ENCODE peak calls at places on chromosomes 3 and 15, in four cellular contexts. L, I, G and K are unnamed samples.

GRCh38 chr3:142958707-142959106 is 4.8 kb downstream of the PAQR9 start:
- DNase-seq in L (no peak), I (peak; percentile 68), G (peak; percentile 24), K (peak; percentile 39)

GRCh38 chr15:71011503-71012155 is 103.6 kb upstream of the THSD4 start:
- DNase-seq in L (peak; percentile 29), I (peak; percentile 86), G (peak; percentile 82), K (no peak)

GRCh38 chr3:109125902-109126301 is 8.0 kb upstream of the MORC1 start:
- DNase-seq in L (no peak), I (no peak), G (no peak), K (no peak)

GRCh38 chr3:129282727-129283327 is 4.2 kb downstream of the HMCES start:
- DNase-seq in L (no peak), I (peak; percentile 59), G (peak; percentile 64), K (no peak)

GRCh38 chr15:51380999-51381806 is 39.7 kb downstream of the GLDN start:
- DNase-seq in L (peak; percentile 60), I (peak; percentile 88), G (peak; percentile 89), K (peak; percentile 57)

GRCh38 chr3:45781841-45782240 is 14.5 kb downstream of the SLC6A20 start:
- DNase-seq in L (no peak), I (no peak), G (no peak), K (no peak)

GRCh38 chr3:193057616-193058015 is 140.0 kb upstream of the MB21D2 start:
- DNase-seq in L (no peak), I (no peak), G (no peak), K (no peak)

GRCh38 chr3:151168269-151169094 is 34.5 kb downstream of the GPR171 start:
- DNase-seq in L (peak; percentile 86), I (peak; percentile 73), G (peak; percentile 72), K (peak; percentile 91)

GRCh38 chr3:124407260-124407659 is 323.0 kb upstream of the UMPS start:
- DNase-seq in L (no peak), I (no peak), G (no peak), K (no peak)

GRCh38 chr3:30644615-30645014 is 38.2 kb downstream of the TGFBR2 start:
- DNase-seq in L (peak; percentile 40), I (peak; percentile 88), G (peak; percentile 88), K (peak; percentile 39)

GRCh38 chr15:87538327-87538834 is 718.2 kb downstream of the NTRK3 start:
- DNase-seq in L (no peak), I (no peak), G (no peak), K (no peak)

GRCh38 chr15:37933685-37934084 is 755 bp upstream of the TMCO5A start:
- DNase-seq in L (no peak), I (peak; percentile 73), G (peak; percentile 81), K (no peak)

GRCh38 chr3:194140520-194141414 is 4.8 kb downstream of the HES1 start:
- DNase-seq in L (peak; percentile 71), I (no peak), G (peak; percentile 73), K (peak; percentile 71)

GRCh38 chr3:194138732-194139084 is 2.8 kb downstream of the HES1 start:
- DNase-seq in L (no peak), I (peak; percentile 80), G (no peak), K (no peak)

GRCh38 chr3:194141415-194142155 is 5.6 kb downstream of the HES1 start:
- DNase-seq in L (peak; percentile 97), I (peak; percentile 84), G (peak; percentile 94), K (peak; percentile 95)

GRCh38 chr3:194139085-194139976 is 3.4 kb downstream of the HES1 start:
- DNase-seq in L (peak; percentile 27), I (peak; percentile 81), G (peak; percentile 87), K (peak; percentile 70)

DNA sequence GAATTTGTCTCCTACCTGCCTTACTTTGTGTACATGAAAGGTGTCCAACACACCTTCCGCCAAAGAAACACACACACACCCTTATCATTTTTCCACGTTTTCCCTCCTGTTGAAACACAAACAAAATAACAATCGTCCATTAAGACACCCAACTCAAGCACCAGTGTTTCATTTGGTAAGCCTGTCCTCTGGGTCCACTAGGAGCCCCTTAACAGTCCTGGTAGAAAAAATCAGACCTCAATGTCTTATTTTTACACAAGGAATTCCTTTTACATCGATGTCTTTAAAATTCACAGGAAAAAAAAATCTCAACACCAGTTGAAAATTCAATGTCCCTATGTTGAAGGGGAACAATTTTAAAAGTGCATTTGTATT is 4.0 kb downstream of the HES1 start:
- DNase-seq in L (no peak), I (no peak), G (peak; percentile 54), K (no peak)
- H3K4me3 ChIP-seq in L (no peak overlapping the region), I (no peak overlapping the region), G (no peak overlapping the region), K (no peak overlapping the region)

DNA sequence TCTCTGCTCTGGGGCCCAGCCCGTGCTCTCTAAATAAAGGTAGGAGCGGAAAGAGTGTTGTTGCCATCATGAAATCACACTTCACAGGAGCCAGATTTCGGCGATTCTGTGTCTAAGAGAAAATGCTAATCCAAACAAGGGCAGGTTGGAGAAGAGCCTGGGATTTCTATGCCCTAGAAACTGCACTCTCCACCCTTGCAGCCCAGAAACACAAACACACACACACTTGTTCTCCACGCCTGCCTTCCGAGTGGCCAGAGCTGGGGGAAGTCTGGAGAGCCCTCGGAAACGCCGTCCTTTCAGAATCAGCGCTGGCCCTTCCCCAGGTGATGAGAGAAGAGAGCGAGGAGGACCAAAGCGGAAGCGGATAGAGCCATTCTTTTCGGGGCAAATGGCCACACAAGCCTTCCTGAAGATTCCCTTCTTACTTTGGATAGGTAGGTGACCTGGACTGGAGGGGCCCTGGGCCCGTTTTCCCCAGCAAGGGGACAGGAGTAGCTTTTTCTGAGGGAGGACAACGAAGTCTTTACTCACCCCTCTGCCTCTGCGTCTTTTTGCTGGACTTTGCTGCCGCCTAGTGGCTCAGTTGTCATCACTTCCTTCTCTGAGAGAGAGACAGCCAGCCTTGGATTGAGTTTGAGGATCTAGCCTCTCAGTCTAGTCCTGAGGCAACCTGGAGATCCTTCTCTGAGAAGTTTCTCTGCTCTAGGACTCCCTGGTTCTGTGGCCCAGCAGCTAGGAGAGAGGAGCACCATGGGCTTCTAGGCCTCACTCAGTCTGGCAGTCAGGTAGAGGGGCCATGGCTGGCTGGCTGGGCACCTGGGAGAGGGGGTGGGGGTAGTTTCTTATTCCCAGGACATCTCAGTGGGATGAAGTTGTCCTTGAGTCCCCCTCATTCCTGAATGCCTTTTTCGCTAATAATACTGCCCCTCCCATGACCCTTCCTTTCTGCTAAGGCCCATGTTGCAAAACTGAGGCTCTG is 37.7 kb downstream of the SENP8 start:
- DNase-seq in L (peak; percentile 90), I (peak; percentile 85), G (peak; percentile 87), K (peak; percentile 81)
- H3K4me3 ChIP-seq in L (no peak overlapping the region), I (peak overlapping the region; percentile 69), G (peak overlapping the region; percentile 57), K (peak overlapping the region; percentile 50)

GRCh38 chr3:172040078-172040975 is 949 bp downstream of the FNDC3B start:
- DNase-seq in L (peak; percentile 89), I (peak; percentile 85), G (peak; percentile 92), K (peak; percentile 94)

GRCh38 chr3:172043233-172043632 is 3.9 kb downstream of the FNDC3B start:
- DNase-seq in L (no peak), I (no peak), G (no peak), K (no peak)

GRCh38 chr3:172040976-172041963 is 1.9 kb downstream of the FNDC3B start:
- DNase-seq in L (peak; percentile 46), I (peak; percentile 77), G (peak; percentile 68), K (no peak)

GRCh38 chr3:172043766-172044165 is 4.4 kb downstream of the FNDC3B start:
- DNase-seq in L (no peak), I (no peak), G (no peak), K (no peak)

DNA sequence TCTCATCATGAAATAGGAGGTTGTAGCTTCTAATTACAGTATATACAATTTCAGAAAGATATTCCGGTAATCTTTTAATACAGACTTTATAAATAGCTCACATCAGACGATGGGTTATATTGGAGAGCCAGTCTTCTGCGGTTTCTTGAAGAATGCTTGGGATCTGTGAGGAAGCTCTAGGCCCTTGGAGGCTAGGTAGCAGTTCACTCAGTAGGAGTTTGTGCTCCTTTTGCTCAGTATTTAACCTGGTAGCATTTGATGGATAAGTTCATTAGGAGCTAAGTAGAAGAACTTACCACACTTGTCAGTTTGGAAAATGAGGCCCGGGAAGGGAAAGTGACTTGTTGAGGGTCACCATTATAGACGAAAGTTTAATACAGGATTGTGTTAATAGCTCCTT is 2.8 kb downstream of the FNDC3B start:
- DNase-seq in L (no peak), I (peak; percentile 67), G (peak; percentile 52), K (no peak)
- H3K4me3 ChIP-seq in L (no peak overlapping the region), I (peak overlapping the region; percentile 83), G (peak overlapping the region; percentile 51), K (peak overlapping the region; percentile 35)

DNA sequence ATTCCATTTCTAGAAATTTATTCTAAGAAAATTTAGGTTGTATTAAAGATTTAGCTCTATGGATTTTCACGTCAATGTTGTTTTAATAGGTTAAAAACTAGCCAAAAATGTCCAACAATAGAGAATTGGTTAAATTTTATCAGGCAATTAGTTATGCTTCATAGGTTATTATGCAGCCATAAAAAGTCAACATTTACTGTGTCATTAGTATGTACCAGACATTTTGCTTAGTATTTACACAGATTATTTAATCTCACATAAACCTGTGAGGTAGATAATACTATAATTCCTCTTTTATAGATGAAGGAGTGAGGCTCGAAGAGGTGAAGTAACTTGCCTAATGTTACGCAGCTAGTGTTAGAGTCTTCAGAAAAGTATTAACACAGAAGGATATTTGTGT is 70.6 kb upstream of the LRRFIP2 start:
- DNase-seq in L (no peak), I (no peak), G (no peak), K (no peak)
- H3K4me3 ChIP-seq in L (no peak overlapping the region), I (peak overlapping the region; percentile 88), G (peak overlapping the region; percentile 94), K (peak overlapping the region; percentile 67)